ENCODE peak calls at places on chromosome 12, in five cellular contexts. D is spleen, S is stomach, F is GM06990, E is WERI-Rb-1. Y is an unnamed sample.

GRCh38 chr12:6423267-6424007 is 21.3 kb upstream of the CD27 start:
- DNase-seq in D (peak), S (peak), F (peak), E (peak), Y (peak)

GRCh38 chr12:47236109-47236714 is 156.5 kb upstream of the AMIGO2 start:
- DNase-seq in D (no peak), S (no peak), F (no peak), E (no peak), Y (no peak)

GRCh38 chr12:89960011-89960507 is 251.4 kb upstream of the ATP2B1 start:
- DNase-seq in D (no peak), S (no peak), F (peak), E (no peak), Y (no peak)

GRCh38 chr12:75553865-75554555 is 42.6 kb upstream of the KRR1 start:
- DNase-seq in D (no peak), S (no peak), F (no peak), E (no peak), Y (no peak)

GRCh38 chr12:70645494-70646317 is 8.5 kb upstream of the PTPRB start:
- DNase-seq in D (peak), S (peak), F (no peak), E (no peak), Y (no peak)

GRCh38 chr12:47736877-47737676 is 11.8 kb upstream of the ENDOU start:
- DNase-seq in D (peak), S (peak), F (no peak), E (no peak), Y (peak)

GRCh38 chr12:53389702-53390101 is 9.7 kb downstream of the SP1 start:
- DNase-seq in D (no peak), S (no peak), F (no peak), E (no peak), Y (no peak)

GRCh38 chr12:51622564-51622963 is 31.5 kb downstream of the SCN8A start:
- DNase-seq in D (no peak), S (no peak), F (no peak), E (no peak), Y (no peak)

GRCh38 chr12:9649532-9649940 is 20.0 kb upstream of the CLEC2D start:
- DNase-seq in D (peak), S (no peak), F (no peak), E (no peak), Y (peak)

GRCh38 chr12:125518074-125518473 is 452.8 kb downstream of the AACS start:
- DNase-seq in D (no peak), S (no peak), F (no peak), E (no peak), Y (peak)

GRCh38 chr12:48863296-48863695 is 2.4 kb downstream of the RND1 start:
- DNase-seq in D (no peak), S (no peak), F (no peak), E (no peak), Y (no peak)

GRCh38 chr12:9751204-9752144 is 9.2 kb downstream of the CD69 start:
- DNase-seq in D (no peak), S (no peak), F (no peak), E (no peak), Y (no peak)

GRCh38 chr12:90262261-90262660 is 553.6 kb upstream of the ATP2B1 start:
- DNase-seq in D (no peak), S (no peak), F (no peak), E (no peak), Y (no peak)

GRCh38 chr12:129193263-129193871 is 340.1 kb downstream of the GLT1D1 start:
- DNase-seq in D (no peak), S (peak), F (no peak), E (peak), Y (peak)

GRCh38 chr12:132518354-132518992 is 28.5 kb downstream of the FBRSL1 start:
- DNase-seq in D (no peak), S (no peak), F (no peak), E (no peak), Y (no peak)

GRCh38 chr12:388547-389137 is 478 bp downstream of the KDM5A start:
- DNase-seq in D (peak), S (no peak), F (no peak), E (peak), Y (peak)

GRCh38 chr12:121723200-121723599 is 10.6 kb downstream of the TMEM120B start:
- DNase-seq in D (no peak), S (no peak), F (no peak), E (no peak), Y (no peak)

GRCh38 chr12:120110550-120111501 is 5.7 kb downstream of the RAB35 start:
- DNase-seq in D (peak), S (peak), F (peak), E (no peak), Y (peak)

GRCh38 chr12:27667540-27667939 is 28.7 kb upstream of the REP15 start:
- DNase-seq in D (peak), S (no peak), F (no peak), E (no peak), Y (no peak)

GRCh38 chr12:112285600-112286401 is 96.4 kb downstream of the HECTD4 start:
- DNase-seq in D (no peak), S (no peak), F (no peak), E (no peak), Y (no peak)

GRCh38 chr12:91367234-91367849 is 184.7 kb upstream of the DCN start:
- DNase-seq in D (no peak), S (no peak), F (no peak), E (no peak), Y (peak)

GRCh38 chr12:14751987-14752386 is 51.3 kb downstream of the WBP11 start:
- DNase-seq in D (no peak), S (no peak), F (no peak), E (no peak), Y (no peak)

GRCh38 chr12:65876898-65877721 is 52.8 kb downstream of the HMGA2 start:
- DNase-seq in D (no peak), S (peak), F (no peak), E (no peak), Y (no peak)

GRCh38 chr12:130868412-130868811 is 3.5 kb upstream of the RAN start:
- DNase-seq in D (no peak), S (no peak), F (no peak), E (no peak), Y (no peak)

GRCh38 chr12:54032627-54033100 is at the start of gene HOXC5:
- DNase-seq in D (peak), S (peak), F (no peak), E (peak), Y (peak)

GRCh38 chr12:43105426-43105981 is 446.5 kb downstream of the ADAMTS20 start:
- DNase-seq in D (no peak), S (no peak), F (no peak), E (no peak), Y (no peak)

GRCh38 chr12:79547735-79548347 is 142.9 kb downstream of the PAWR start:
- DNase-seq in D (no peak), S (no peak), F (no peak), E (peak), Y (no peak)

GRCh38 chr12:118334939-118335567 is 37.7 kb downstream of the TAOK3 start:
- DNase-seq in D (no peak), S (no peak), F (no peak), E (no peak), Y (no peak)

GRCh38 chr12:12056951-12057350 is 13.8 kb upstream of the BCL2L14 start:
- DNase-seq in D (no peak), S (no peak), F (no peak), E (no peak), Y (no peak)

GRCh38 chr12:96078281-96078761 is 42.9 kb upstream of the LTA4H start:
- DNase-seq in D (peak), S (peak), F (no peak), E (no peak), Y (no peak)

GRCh38 chr12:27213830-27214787 is 30.0 kb upstream of the STK38L start:
- DNase-seq in D (no peak), S (no peak), F (no peak), E (no peak), Y (no peak)

GRCh38 chr12:98296462-98297079 is 218.8 kb upstream of the TMPO start:
- DNase-seq in D (no peak), S (no peak), F (no peak), E (no peak), Y (peak)

GRCh38 chr12:7994731-7995205 is 37.7 kb upstream of the FOXJ2 start:
- DNase-seq in D (no peak), S (no peak), F (no peak), E (no peak), Y (peak)

GRCh38 chr12:12803186-12803585 is 10.0 kb upstream of the DDX47 start:
- DNase-seq in D (no peak), S (peak), F (peak), E (no peak), Y (no peak)

GRCh38 chr12:124396544-124397398 is 101.9 kb downstream of the RFLNA start:
- DNase-seq in D (no peak), S (peak), F (no peak), E (no peak), Y (no peak)

GRCh38 chr12:32039341-32039740 is 67.3 kb upstream of the BICD1 start:
- DNase-seq in D (no peak), S (no peak), F (no peak), E (no peak), Y (peak)

GRCh38 chr12:120956579-120957360 is 21.6 kb upstream of the HNF1A start:
- DNase-seq in D (no peak), S (no peak), F (no peak), E (no peak), Y (no peak)

GRCh38 chr12:68962855-68963455 is 30.0 kb upstream of the CPM start:
- DNase-seq in D (no peak), S (no peak), F (no peak), E (no peak), Y (no peak)

GRCh38 chr12:123095074-123095694 is 55.7 kb downstream of the PITPNM2 start:
- DNase-seq in D (no peak), S (no peak), F (no peak), E (peak), Y (no peak)

GRCh38 chr12:109538191-109538863 is 35.0 kb downstream of the MMAB start:
- DNase-seq in D (no peak), S (no peak), F (no peak), E (peak), Y (no peak)

DNA sequence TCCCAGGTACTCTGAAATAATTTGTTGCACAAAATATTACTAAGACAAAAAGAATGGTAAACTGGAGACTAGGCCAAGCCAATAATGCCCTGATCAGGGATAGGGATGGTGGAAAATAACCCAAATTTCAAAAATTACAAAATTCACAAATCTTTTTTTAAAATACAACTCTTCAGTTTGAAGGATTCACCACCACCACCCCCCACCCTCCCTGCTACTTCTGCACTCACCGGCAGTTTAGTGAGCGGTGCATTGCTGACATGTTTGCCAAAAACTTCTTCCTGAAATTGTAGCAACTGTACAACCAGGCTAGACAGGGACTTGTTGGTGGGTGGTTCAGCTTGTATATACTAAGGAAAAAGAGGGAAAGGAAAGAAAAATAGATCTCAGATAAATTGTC is 2.3 kb downstream of the SMARCC2 start:
- DNase-seq in D (no peak), S (no peak), F (no peak), E (no peak), Y (no peak)
- H3K4me3 ChIP-seq in D (no peak), S (no peak), F (no peak), E (no peak), Y (no peak)

GRCh38 chr12:102119674-102120563 is at the start of the genes NUP37 and PARPBP:
- DNase-seq in D (peak), S (peak), F (peak), E (peak), Y (peak)

GRCh38 chr12:102120564-102120873 is 536 bp downstream of the PARPBP start:
- DNase-seq in D (no peak), S (no peak), F (no peak), E (no peak), Y (peak)

GRCh38 chr12:102116392-102116791 is 3.5 kb downstream of the NUP37 start:
- DNase-seq in D (no peak), S (no peak), F (no peak), E (no peak), Y (no peak)

GRCh38 chr12:102120886-102121285 is 903 bp downstream of the PARPBP start:
- DNase-seq in D (no peak), S (no peak), F (no peak), E (no peak), Y (peak)

GRCh38 chr12:102118874-102119273 is 1.0 kb downstream of the NUP37 start:
- DNase-seq in D (no peak), S (no peak), F (no peak), E (no peak), Y (no peak)
- H3K4me3 ChIP-seq in D (no peak), S (peak), F (peak), E (no peak), Y (no peak)

GRCh38 chr12:100476013-100476751 is 2.5 kb downstream of the NR1H4 start:
- DNase-seq in D (no peak), S (no peak), F (no peak), E (no peak), Y (no peak)
- H3K4me3 ChIP-seq in D (no peak), S (no peak), F (no peak), E (no peak), Y (no peak)

DNA sequence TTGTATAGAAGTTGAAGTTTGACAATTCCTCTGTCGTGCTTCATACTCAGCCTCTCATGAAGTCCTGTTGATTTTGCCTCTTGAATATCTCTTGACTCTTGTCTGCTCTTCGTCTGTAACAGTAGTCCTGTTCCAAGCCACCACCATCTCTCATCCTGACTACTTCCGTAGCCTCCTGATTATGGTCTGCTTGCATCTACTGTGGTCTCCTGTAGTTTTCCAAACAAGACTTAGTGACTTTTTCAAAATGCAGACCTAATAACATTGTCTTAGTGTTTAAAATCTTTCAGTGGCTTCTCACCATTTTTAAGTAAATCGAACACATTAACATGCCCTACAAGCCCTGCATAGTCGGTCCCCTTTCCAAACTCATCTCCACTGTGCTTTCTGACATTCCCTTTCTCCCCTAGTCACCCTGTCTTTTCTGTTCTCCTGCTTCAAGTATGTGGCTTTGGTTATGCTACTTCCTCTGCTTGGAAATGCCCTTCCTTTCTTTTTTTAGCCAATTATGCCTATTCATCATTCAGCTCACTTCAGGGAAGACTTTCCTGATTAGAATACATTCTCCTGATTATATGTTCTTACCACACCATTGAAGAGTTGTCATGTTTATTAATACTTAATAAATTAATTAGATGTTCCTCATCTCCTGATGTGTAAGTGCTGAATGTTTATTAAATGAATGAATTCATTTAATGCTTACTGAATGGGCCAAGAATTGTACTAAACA is 2.0 kb downstream of the SCYL2 start:
- DNase-seq in D (no peak), S (no peak), F (no peak), E (no peak), Y (no peak)
- H3K4me3 ChIP-seq in D (no peak), S (peak), F (peak), E (no peak), Y (peak)